ENCODE peak calls at places on chromosome 20, in five cellular contexts. A is adrenal gland, P is AG04450, W is fibroblast of lung, U is hepatocyte. Z is an unnamed sample.
A peak's percentile ranks its signal among the peaks of the same experiment; 100 is the strongest.

GRCh38 chr20:3164763-3165410 is 5.2 kb upstream of the FASTKD5 start:
- DNase-seq in U (no peak), W (no peak), A (no peak), P (no peak), Z (no peak)

GRCh38 chr20:49482621-49483017 is at the start of gene KCNB1:
- DNase-seq in P (no peak), A (peak; percentile 59), W (peak; percentile 34), U (peak; percentile 93), Z (peak; percentile 21)

GRCh38 chr20:3382836-3383235 is 24.6 kb downstream of the DNAAF9 start:
- DNase-seq in A (no peak), P (no peak), U (no peak), W (no peak), Z (no peak)

GRCh38 chr20:47258745-47259695 is 97.5 kb downstream of the ZMYND8 start:
- DNase-seq in P (no peak), U (no peak), W (peak; percentile 31), A (no peak), Z (no peak)

GRCh38 chr20:17849901-17850673 is 118.5 kb downstream of the SNX5 start:
- DNase-seq in W (peak; percentile 98), P (peak; percentile 89), U (peak; percentile 68), A (no peak), Z (no peak)

GRCh38 chr20:18137412-18138265 is at the start of the genes KAT14 and PET117:
- DNase-seq in A (peak; percentile 90), U (peak; percentile 95), P (peak; percentile 84), W (peak; percentile 92), Z (peak; percentile 85)

GRCh38 chr20:44695295-44696230 is 19.6 kb upstream of the CCN5 start:
- DNase-seq in W (peak; percentile 96), U (no peak), P (peak; percentile 69), A (no peak), Z (no peak)

GRCh38 chr20:44700306-44700705 is 14.9 kb upstream of the CCN5 start:
- DNase-seq in U (no peak), W (no peak), P (no peak), A (no peak), Z (no peak)

GRCh38 chr20:19212524-19213502 is at the start of gene SLC24A3:
- DNase-seq in W (peak; percentile 31), P (no peak), U (peak; percentile 86), A (peak; percentile 86), Z (no peak)

GRCh38 chr20:12827796-12828406 is 180.9 kb upstream of the SPTLC3 start:
- DNase-seq in W (no peak), A (no peak), U (no peak), P (no peak), Z (no peak)

DNA sequence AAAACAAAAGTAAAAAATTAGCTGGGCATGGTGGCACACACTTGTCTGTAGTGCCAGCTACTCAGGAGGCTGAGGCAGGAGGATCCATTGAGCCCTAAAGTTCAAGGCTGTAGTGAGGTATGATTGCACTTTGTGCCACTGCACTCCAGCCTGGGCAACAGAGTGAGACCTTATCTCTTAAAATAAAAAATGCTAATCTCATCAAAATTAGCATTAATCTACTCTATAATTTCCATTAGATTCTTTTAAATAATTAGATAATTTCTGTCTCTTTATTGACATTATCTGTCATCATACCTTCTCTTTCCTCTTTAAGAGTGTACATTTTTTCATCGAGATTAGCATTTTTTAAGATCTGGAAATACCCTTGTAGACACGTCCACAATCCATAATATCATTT is 48.0 kb downstream of the PHACTR3 start:
- DNase-seq in A (no peak), U (no peak), W (no peak), P (no peak), Z (no peak)
- H3K9me3 ChIP-seq in A (no peaks in the 10 kb centered on the region), U (peaks cover 6% of the 10 kb centered on the region), W (no peaks in the 10 kb centered on the region), P (no peaks in the 10 kb centered on the region), Z (no peaks in the 10 kb centered on the region)

DNA sequence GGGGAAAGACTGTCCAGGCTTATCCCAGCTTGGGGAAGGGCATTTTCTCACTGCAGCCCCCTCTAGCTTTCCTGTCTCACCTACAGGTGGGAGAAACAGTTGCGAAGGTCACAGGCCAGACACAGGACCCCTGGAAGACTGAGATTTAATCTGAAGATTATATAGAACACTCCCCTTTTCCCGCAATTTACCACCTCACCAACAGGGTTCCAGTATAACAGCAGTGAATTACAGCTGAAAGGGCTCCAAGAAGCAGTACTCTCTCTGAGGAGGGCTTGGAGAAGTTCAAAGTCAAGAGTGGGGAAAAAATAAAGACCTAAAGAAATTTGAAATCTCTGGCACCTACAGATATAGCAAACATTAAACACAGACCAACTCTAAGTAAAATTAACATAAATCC is 111.9 kb downstream of the ANKRD60 start:
- DNase-seq in W (no peak), U (no peak), P (no peak), A (no peak), Z (no peak)
- H3K9me3 ChIP-seq in W (no peaks in the 10 kb centered on the region), U (no peaks in the 10 kb centered on the region), P (no peaks in the 10 kb centered on the region), A (no peaks in the 10 kb centered on the region), Z (no peaks in the 10 kb centered on the region)

DNA sequence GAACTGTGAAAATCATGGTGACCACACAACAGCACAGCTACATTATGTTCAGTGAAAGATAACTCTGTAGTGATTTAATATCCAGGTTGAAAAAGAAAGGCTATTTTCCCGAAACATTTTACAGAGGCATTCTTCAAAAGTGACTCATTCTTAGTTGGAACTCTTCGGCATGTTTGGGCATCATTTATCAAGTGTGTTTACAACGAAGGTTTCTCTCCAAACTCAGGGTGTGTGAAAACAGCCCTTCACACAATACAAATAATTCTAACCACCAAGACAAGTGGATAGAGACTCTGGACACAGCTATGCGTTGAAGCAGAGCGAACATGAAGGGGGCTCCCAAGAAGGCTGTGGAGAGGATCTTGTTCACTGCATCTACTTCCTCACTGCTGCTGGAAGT is 57.6 kb downstream of the CBLN4 start:
- DNase-seq in A (no peak), P (no peak), U (no peak), W (no peak), Z (no peak)
- H3K9me3 ChIP-seq in A (no peaks in the 10 kb centered on the region), P (peaks cover 17% of the 10 kb centered on the region), U (no peaks in the 10 kb centered on the region), W (no peaks in the 10 kb centered on the region), Z (peaks cover 3% of the 10 kb centered on the region)

DNA sequence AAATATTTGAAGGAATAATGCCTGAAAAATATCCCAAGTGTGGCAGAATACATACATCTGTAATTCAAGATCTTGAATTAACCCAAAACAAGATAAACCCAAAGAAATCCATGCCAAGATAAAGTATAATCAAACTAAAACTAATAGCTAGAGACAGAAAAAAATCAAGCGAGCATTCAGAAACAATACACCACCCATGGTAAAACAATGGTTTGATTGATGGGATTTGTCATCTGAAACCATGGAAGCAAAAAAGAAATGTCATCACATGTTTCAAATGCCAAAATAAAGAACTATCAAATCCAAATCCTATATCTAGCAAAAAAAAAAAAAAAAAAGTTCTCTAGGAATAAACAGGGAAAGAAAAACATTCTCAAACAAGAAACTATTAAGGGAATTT is 5.1 kb upstream of the DEFB127 start:
- DNase-seq in P (no peak), A (no peak), W (no peak), U (no peak), Z (no peak)
- H3K9me3 ChIP-seq in P (no peaks in the 10 kb centered on the region), A (no peaks in the 10 kb centered on the region), W (no peaks in the 10 kb centered on the region), U (no peaks in the 10 kb centered on the region), Z (no peaks in the 10 kb centered on the region)

Z was measured in T-helper 17 cell.